ENCODE peak calls at places on chromosomes 4 and X, in six cellular contexts. One of them, this sample, is unnamed.

GRCh38 chr4:76758290-76758882 is 139.6 kb downstream of the SOWAHB start:
- DNase-seq in CD8-positive, alpha-beta T cell: no peak
- DNase-seq in left lung: no peak
- DNase-seq in AG09309: no peak
- DNase-seq in uterus: no peak
- DNase-seq in suprapubic skin: no peak
- DNase-seq in this sample: no peak

GRCh38 chr4:73589261-73589847 is 30.9 kb downstream of the RASSF6 start:
- DNase-seq in left lung: no peak
- DNase-seq in AG09309: peak
- DNase-seq in CD8-positive, alpha-beta T cell: no peak
- DNase-seq in uterus: no peak
- DNase-seq in suprapubic skin: no peak
- DNase-seq in this sample: no peak

GRCh38 chrX:132369650-132370049 is 119.2 kb downstream of the MBNL3 start:
- DNase-seq in CD8-positive, alpha-beta T cell: no peak
- DNase-seq in suprapubic skin: no peak
- DNase-seq in left lung: no peak
- DNase-seq in AG09309: no peak
- DNase-seq in uterus: no peak
- DNase-seq in this sample: no peak

GRCh38 chr4:121697626-121698025 is 846 bp upstream of the ANXA5 start:
- DNase-seq in uterus: no peak
- DNase-seq in CD8-positive, alpha-beta T cell: no peak
- DNase-seq in left lung: no peak
- DNase-seq in suprapubic skin: no peak
- DNase-seq in AG09309: no peak
- DNase-seq in this sample: no peak

GRCh38 chrX:149631293-149632165 is at the start of gene TMEM185A:
- DNase-seq in suprapubic skin: peak
- DNase-seq in CD8-positive, alpha-beta T cell: peak
- DNase-seq in left lung: peak
- DNase-seq in uterus: peak
- DNase-seq in AG09309: no peak
- DNase-seq in this sample: peak

GRCh38 chrX:111168314-111168713 is 72.3 kb downstream of the PAK3 start:
- DNase-seq in AG09309: no peak
- DNase-seq in suprapubic skin: no peak
- DNase-seq in uterus: no peak
- DNase-seq in left lung: no peak
- DNase-seq in CD8-positive, alpha-beta T cell: no peak
- DNase-seq in this sample: no peak

GRCh38 chrX:40104649-40105015 is 6.9 kb upstream of the BCOR start:
- DNase-seq in CD8-positive, alpha-beta T cell: no peak
- DNase-seq in suprapubic skin: no peak
- DNase-seq in left lung: peak
- DNase-seq in AG09309: no peak
- DNase-seq in uterus: peak
- DNase-seq in this sample: no peak

GRCh38 chr4:172927096-172927495 is 241.5 kb upstream of the GALNT7 start:
- DNase-seq in AG09309: no peak
- DNase-seq in uterus: no peak
- DNase-seq in CD8-positive, alpha-beta T cell: no peak
- DNase-seq in suprapubic skin: no peak
- DNase-seq in left lung: no peak
- DNase-seq in this sample: no peak

GRCh38 chr4:130110189-130110588 is 1014.2 kb downstream of the C4orf33 start:
- DNase-seq in AG09309: no peak
- DNase-seq in uterus: no peak
- DNase-seq in suprapubic skin: no peak
- DNase-seq in CD8-positive, alpha-beta T cell: no peak
- DNase-seq in left lung: no peak
- DNase-seq in this sample: no peak

GRCh38 chr4:113955948-113956347 is 23.5 kb downstream of the ARSJ start:
- DNase-seq in CD8-positive, alpha-beta T cell: no peak
- DNase-seq in left lung: no peak
- DNase-seq in uterus: no peak
- DNase-seq in AG09309: no peak
- DNase-seq in suprapubic skin: no peak
- DNase-seq in this sample: no peak

GRCh38 chr4:12615822-12616221 is 868.3 kb downstream of the RAB28 start:
- DNase-seq in left lung: no peak
- DNase-seq in uterus: no peak
- DNase-seq in CD8-positive, alpha-beta T cell: no peak
- DNase-seq in AG09309: no peak
- DNase-seq in suprapubic skin: no peak
- DNase-seq in this sample: no peak

GRCh38 chrX:119734897-119735339 is 23.5 kb upstream of the SOWAHD start:
- DNase-seq in left lung: peak
- DNase-seq in suprapubic skin: no peak
- DNase-seq in AG09309: no peak
- DNase-seq in uterus: no peak
- DNase-seq in CD8-positive, alpha-beta T cell: no peak
- DNase-seq in this sample: no peak

GRCh38 chr4:108168672-108169562 is at the start of gene LEF1:
- DNase-seq in uterus: no peak
- DNase-seq in CD8-positive, alpha-beta T cell: peak
- DNase-seq in suprapubic skin: no peak
- DNase-seq in left lung: no peak
- DNase-seq in AG09309: no peak
- DNase-seq in this sample: no peak

GRCh38 chrX:11908371-11908770 is 150.3 kb downstream of the MSL3 start:
- DNase-seq in AG09309: no peak
- DNase-seq in left lung: no peak
- DNase-seq in suprapubic skin: no peak
- DNase-seq in uterus: no peak
- DNase-seq in CD8-positive, alpha-beta T cell: no peak
- DNase-seq in this sample: no peak
- TF ChIP-seq CTCF in AG09309: peak
- TF ChIP-seq CTCF in left lung: no peak
- TF ChIP-seq CTCF in suprapubic skin: no peak
- TF ChIP-seq CTCF in uterus: no peak
- TF ChIP-seq CTCF in CD8-positive, alpha-beta T cell: peak
- TF ChIP-seq CTCF in this sample: peak

GRCh38 chrX:17888421-17888820 is 27.3 kb upstream of the RAI2 start:
- DNase-seq in uterus: no peak
- DNase-seq in suprapubic skin: no peak
- DNase-seq in CD8-positive, alpha-beta T cell: no peak
- DNase-seq in left lung: no peak
- DNase-seq in AG09309: no peak
- DNase-seq in this sample: no peak
- TF ChIP-seq CTCF in uterus: no peak
- TF ChIP-seq CTCF in suprapubic skin: no peak
- TF ChIP-seq CTCF in CD8-positive, alpha-beta T cell: no peak
- TF ChIP-seq CTCF in left lung: no peak
- TF ChIP-seq CTCF in AG09309: no peak
- TF ChIP-seq CTCF in this sample: no peak

DNA sequence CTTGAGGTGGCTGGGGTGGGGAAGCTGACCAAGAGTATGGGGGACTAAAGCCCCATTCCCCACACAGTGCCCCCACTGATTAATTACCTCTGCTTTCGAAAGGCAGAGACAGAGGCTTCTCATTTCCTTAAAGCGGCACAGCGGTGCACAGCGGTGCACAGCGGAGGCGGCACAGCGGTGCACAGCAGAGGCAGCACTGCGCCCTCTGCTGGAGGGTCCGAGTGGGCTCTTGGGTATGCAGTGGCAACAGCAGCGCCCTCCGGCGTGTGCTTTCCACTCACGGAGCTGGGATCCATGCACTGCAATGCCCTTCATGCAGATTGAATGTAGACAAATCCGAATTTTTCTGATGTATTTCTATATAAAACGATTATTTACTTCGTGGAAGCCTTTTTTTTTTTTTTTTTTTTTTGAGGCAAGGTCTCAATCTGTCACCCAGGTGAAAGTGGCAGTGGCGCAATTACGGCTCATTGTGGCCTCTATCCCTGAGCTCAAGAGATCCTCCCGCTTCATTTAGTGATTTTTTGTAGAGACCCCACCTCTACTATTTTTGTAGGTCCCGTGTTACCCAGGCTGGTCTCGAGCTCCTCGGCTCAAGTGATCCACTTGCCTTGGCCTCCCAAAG is 19.7 kb upstream of the PRPS2 start:
- DNase-seq in CD8-positive, alpha-beta T cell: peak
- DNase-seq in AG09309: no peak
- DNase-seq in left lung: peak
- DNase-seq in uterus: no peak
- DNase-seq in suprapubic skin: no peak
- DNase-seq in this sample: no peak
- TF ChIP-seq CTCF in CD8-positive, alpha-beta T cell: peak
- TF ChIP-seq CTCF in AG09309: peak
- TF ChIP-seq CTCF in left lung: peak
- TF ChIP-seq CTCF in uterus: no peak
- TF ChIP-seq CTCF in suprapubic skin: peak
- TF ChIP-seq CTCF in this sample: peak

GRCh38 chrX:7147978-7148824 is at the start of gene PUDP:
- DNase-seq in CD8-positive, alpha-beta T cell: peak
- DNase-seq in suprapubic skin: peak
- DNase-seq in left lung: peak
- DNase-seq in uterus: peak
- DNase-seq in AG09309: peak
- DNase-seq in this sample: peak
- TF ChIP-seq CTCF in CD8-positive, alpha-beta T cell: no peak
- TF ChIP-seq CTCF in suprapubic skin: no peak
- TF ChIP-seq CTCF in left lung: peak
- TF ChIP-seq CTCF in uterus: peak
- TF ChIP-seq CTCF in AG09309: peak
- TF ChIP-seq CTCF in this sample: peak

GRCh38 chr4:7462509-7462971 is 27.8 kb upstream of the PSAPL1 start:
- DNase-seq in CD8-positive, alpha-beta T cell: no peak
- DNase-seq in suprapubic skin: no peak
- DNase-seq in uterus: no peak
- DNase-seq in left lung: no peak
- DNase-seq in AG09309: no peak
- DNase-seq in this sample: no peak
- TF ChIP-seq CTCF in CD8-positive, alpha-beta T cell: no peak
- TF ChIP-seq CTCF in suprapubic skin: no peak
- TF ChIP-seq CTCF in uterus: no peak
- TF ChIP-seq CTCF in left lung: no peak
- TF ChIP-seq CTCF in AG09309: no peak
- TF ChIP-seq CTCF in this sample: no peak

GRCh38 chrX:54934058-54934457 is 13.4 kb downstream of the TRO start:
- DNase-seq in suprapubic skin: no peak
- DNase-seq in CD8-positive, alpha-beta T cell: no peak
- DNase-seq in uterus: no peak
- DNase-seq in left lung: no peak
- DNase-seq in AG09309: no peak
- DNase-seq in this sample: no peak

GRCh38 chrX:54933150-54933826 is 12.7 kb downstream of the TRO start:
- DNase-seq in suprapubic skin: no peak
- DNase-seq in uterus: no peak
- DNase-seq in left lung: no peak
- DNase-seq in CD8-positive, alpha-beta T cell: no peak
- DNase-seq in AG09309: no peak
- DNase-seq in this sample: no peak

GRCh38 chrX:54934890-54935289 is 14.3 kb downstream of the TRO start:
- DNase-seq in uterus: no peak
- DNase-seq in AG09309: no peak
- DNase-seq in CD8-positive, alpha-beta T cell: no peak
- DNase-seq in suprapubic skin: no peak
- DNase-seq in left lung: no peak
- DNase-seq in this sample: no peak

GRCh38 chrX:54937416-54937815 is 16.8 kb downstream of the TRO start:
- DNase-seq in left lung: no peak
- DNase-seq in CD8-positive, alpha-beta T cell: no peak
- DNase-seq in uterus: no peak
- DNase-seq in AG09309: no peak
- DNase-seq in suprapubic skin: no peak
- DNase-seq in this sample: no peak
- TF ChIP-seq CTCF in left lung: no peak
- TF ChIP-seq CTCF in CD8-positive, alpha-beta T cell: no peak
- TF ChIP-seq CTCF in uterus: no peak
- TF ChIP-seq CTCF in AG09309: no peak
- TF ChIP-seq CTCF in suprapubic skin: no peak
- TF ChIP-seq CTCF in this sample: no peak

GRCh38 chr4:85127653-85128052 is 161.2 kb upstream of the WDFY3 start:
- DNase-seq in left lung: no peak
- DNase-seq in suprapubic skin: no peak
- DNase-seq in uterus: no peak
- DNase-seq in AG09309: no peak
- DNase-seq in CD8-positive, alpha-beta T cell: no peak
- DNase-seq in this sample: no peak
- TF ChIP-seq CTCF in left lung: no peak
- TF ChIP-seq CTCF in suprapubic skin: peak
- TF ChIP-seq CTCF in uterus: no peak
- TF ChIP-seq CTCF in AG09309: peak
- TF ChIP-seq CTCF in CD8-positive, alpha-beta T cell: no peak
- TF ChIP-seq CTCF in this sample: peak

DNA sequence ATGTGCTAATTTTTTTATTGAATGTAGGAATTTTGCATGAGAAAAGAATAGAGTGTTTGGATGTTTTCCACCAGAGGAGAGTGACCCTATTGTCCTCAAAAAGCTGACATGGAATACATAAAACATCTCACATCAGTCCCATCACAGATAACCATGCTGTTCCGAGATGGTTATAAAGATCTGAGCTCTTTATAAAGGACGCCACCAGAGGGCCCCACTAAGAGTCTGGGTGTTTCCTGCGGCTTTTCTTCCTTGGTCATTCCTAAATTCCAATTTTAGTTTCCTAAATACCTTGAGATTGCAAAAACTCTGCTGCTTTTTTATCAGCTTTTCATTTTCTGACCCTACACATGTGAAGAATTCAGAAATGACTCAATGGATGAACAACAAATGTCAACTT is 504.5 kb upstream of the FRG1 start:
- DNase-seq in suprapubic skin: no peak
- DNase-seq in uterus: no peak
- DNase-seq in CD8-positive, alpha-beta T cell: no peak
- DNase-seq in AG09309: no peak
- DNase-seq in left lung: no peak
- DNase-seq in this sample: no peak
- TF ChIP-seq CTCF in suprapubic skin: no peak
- TF ChIP-seq CTCF in uterus: no peak
- TF ChIP-seq CTCF in CD8-positive, alpha-beta T cell: no peak
- TF ChIP-seq CTCF in AG09309: no peak
- TF ChIP-seq CTCF in left lung: no peak
- TF ChIP-seq CTCF in this sample: no peak